ENCODE peak calls at places on chromosome 15, in five cellular contexts. C is COR-L47; Q is sigmoid colon; A is endodermal cell; J is activated CD4-positive, CD25-positive, alpha-beta regulatory T cell treated with anti-CD3 and anti-CD28 coated beads, Interleukin-2, amount 50 U/mL, for 72 hours. Z is an unnamed sample.

GRCh38 chr15:64566629-64567427 is 106.5 kb downstream of the ZNF609 start:
- DNase-seq in A (no peak), Q (no peak), J (no peak), C (no peak), Z (no peak)

GRCh38 chr15:100570282-100570681 is 31.7 kb downstream of the LINS1 start:
- DNase-seq in Q (no peak), A (no peak), C (no peak), J (no peak), Z (no peak)

GRCh38 chr15:79282371-79283251 is at the start of gene ANKRD34C:
- DNase-seq in J (no peak), A (peak), Q (no peak), C (peak), Z (no peak)

GRCh38 chr15:37099321-37100108 is 834 bp downstream of the MEIS2 start:
- DNase-seq in C (peak), Q (peak), J (no peak), A (no peak), Z (no peak)

GRCh38 chr15:62532367-62532766 is 367.3 kb upstream of the C2CD4B start:
- DNase-seq in C (no peak), A (no peak), J (no peak), Q (no peak), Z (no peak)

GRCh38 chr15:60584355-60585023 is 105.5 kb upstream of the ICE2 start:
- DNase-seq in J (no peak), Q (no peak), A (no peak), C (no peak), Z (no peak)

GRCh38 chr15:89307791-89308190 is 26.8 kb downstream of the POLG start:
- DNase-seq in C (no peak), A (no peak), J (no peak), Q (no peak), Z (no peak)

GRCh38 chr15:39188930-39189329 is 391.9 kb upstream of the THBS1 start:
- DNase-seq in A (no peak), J (no peak), C (no peak), Q (no peak), Z (no peak)

GRCh38 chr15:25243800-25244097 is 195.1 kb downstream of the UBE3A start:
- DNase-seq in J (no peak), C (no peak), A (no peak), Q (no peak), Z (peak)

GRCh38 chr15:31338318-31338878 is 11.8 kb downstream of the KLF13 start:
- DNase-seq in J (no peak), Q (peak), C (peak), A (no peak), Z (no peak)

GRCh38 chr15:41443275-41443674 is 26.4 kb downstream of the RTF1 start:
- DNase-seq in C (no peak), Q (no peak), A (no peak), J (no peak), Z (no peak)

GRCh38 chr15:81133782-81134461 is at the start of gene CFAP161:
- DNase-seq in C (peak), Q (peak), J (peak), A (peak), Z (no peak)

GRCh38 chr15:41230345-41230649 is 260 bp downstream of the EXD1 start:
- DNase-seq in C (no peak), Q (no peak), J (no peak), A (no peak), Z (no peak)

GRCh38 chr15:98442379-98442833 is 205.9 kb upstream of the IGF1R start:
- DNase-seq in C (peak), A (peak), Q (no peak), J (no peak), Z (no peak)

GRCh38 chr15:66472176-66472999 is 25.2 kb downstream of the SNAPC5 start:
- DNase-seq in J (no peak), A (peak), C (no peak), Q (no peak), Z (no peak)

GRCh38 chr15:95842576-95842975 is 487.9 kb upstream of the NR2F2 start:
- DNase-seq in J (no peak), C (no peak), Q (no peak), A (no peak), Z (no peak)

GRCh38 chr15:57696146-57696545 is 10.4 kb upstream of the POLR2M start:
- DNase-seq in Q (no peak), A (no peak), C (peak), J (no peak), Z (no peak)

GRCh38 chr15:47473857-47474256 is 243.4 kb upstream of the SEMA6D start:
- DNase-seq in J (no peak), A (no peak), Q (peak), C (no peak), Z (peak)

GRCh38 chr15:82111918-82112317 is 66.1 kb upstream of the MEX3B start:
- DNase-seq in J (no peak), A (no peak), Q (no peak), C (no peak), Z (no peak)

GRCh38 chr15:33242165-33242564 is 47.7 kb upstream of the FMN1 start:
- DNase-seq in J (no peak), C (no peak), A (peak), Q (no peak), Z (no peak)

GRCh38 chr15:86649277-86649676 is 569.6 kb downstream of the AGBL1 start:
- DNase-seq in C (no peak), Q (no peak), A (no peak), J (no peak), Z (no peak)

GRCh38 chr15:71713191-71713798 is 97.1 kb upstream of the NR2E3 start:
- DNase-seq in Q (no peak), A (peak), J (no peak), C (no peak), Z (no peak)

GRCh38 chr15:71066983-71067382 is 48.3 kb upstream of the THSD4 start:
- DNase-seq in C (no peak), A (no peak), Q (no peak), J (no peak), Z (no peak)

GRCh38 chr15:76514292-76514691 is 177.7 kb downstream of the ISL2 start:
- DNase-seq in C (peak), J (no peak), Q (no peak), A (no peak), Z (no peak)

GRCh38 chr15:67210555-67211168 is 43.8 kb downstream of the AAGAB start:
- DNase-seq in Q (no peak), C (no peak), A (no peak), J (no peak), Z (no peak)